ENCODE peak calls at places on chromosomes 11 and 22, in five cellular contexts. T, D, F, G and U are unnamed samples.

GRCh38 chr22:25406510-25407210 is 157.8 kb upstream of the GRK3 start:
- DNase-seq in T (no peak), D (no peak), F (peak; percentile 46), G (no peak), U (no peak)

GRCh38 chr22:11253000-11253511 is 4274.9 kb upstream of the OR11H1 start:
- DNase-seq in T (no peak), D (no peak), F (no peak), G (no peak), U (no peak)

GRCh38 chr11:94888204-94888603 is 85.2 kb downstream of the CWC15 start:
- DNase-seq in T (no peak), D (no peak), F (no peak), G (no peak), U (no peak)

GRCh38 chr11:65859812-65860277 is 388 bp upstream of the MUS81 start:
- DNase-seq in T (no peak), D (no peak), F (no peak), G (no peak), U (no peak)

GRCh38 chr11:89736566-89736965 is 26.5 kb downstream of the TRIM77 start:
- DNase-seq in T (no peak), D (no peak), F (no peak), G (no peak), U (no peak)

GRCh38 chr22:29626497-29627195 is 23.2 kb downstream of the NF2 start:
- DNase-seq in T (no peak), D (no peak), F (no peak), G (no peak), U (no peak)

GRCh38 chr11:9170450-9170849 is 79.1 kb upstream of the SCUBE2 start:
- DNase-seq in T (no peak), D (peak; percentile 5), F (no peak), G (no peak), U (no peak)

GRCh38 chr22:49620666-49621065 is 207.0 kb downstream of the BRD1 start:
- DNase-seq in T (no peak), D (no peak), F (no peak), G (no peak), U (no peak)

GRCh38 chr22:26972281-26972680 is 314.9 kb downstream of the MIAT start:
- DNase-seq in T (no peak), D (no peak), F (no peak), G (no peak), U (no peak)

GRCh38 chr22:20435436-20436308 is 2.0 kb downstream of the SCARF2 start:
- DNase-seq in T (no peak), D (no peak), F (no peak), G (no peak), U (no peak)

GRCh38 chr11:2886191-2886894 is 768 bp upstream of the CDKN1C start:
- DNase-seq in T (peak; percentile 35), D (no peak), F (no peak), G (no peak), U (no peak)

GRCh38 chr11:67396587-67397398 is 4.9 kb downstream of the PPP1CA start:
- DNase-seq in T (no peak), D (no peak), F (no peak), G (no peak), U (no peak)

GRCh38 chr11:111910637-111911562 is 670 bp downstream of the CRYAB start:
- DNase-seq in T (no peak), D (no peak), F (no peak), G (no peak), U (no peak)

GRCh38 chr11:2382927-2383822 is 6.1 kb downstream of the CD81 start:
- DNase-seq in T (no peak), D (no peak), F (peak; percentile 56), G (no peak), U (no peak)

GRCh38 chr11:46298699-46299424 is 21.4 kb downstream of the CREB3L1 start:
- DNase-seq in T (no peak), D (peak; percentile 62), F (no peak), G (no peak), U (no peak)

GRCh38 chr11:108973402-108974119 is 308.7 kb downstream of the DDX10 start:
- DNase-seq in T (no peak), D (peak; percentile 66), F (no peak), G (no peak), U (no peak)

GRCh38 chr11:66479741-66480115 is 506 bp upstream of the DPP3 start:
- DNase-seq in T (no peak), D (no peak), F (no peak), G (no peak), U (no peak)

GRCh38 chr11:7547091-7547490 is 33.3 kb downstream of the PPFIBP2 start:
- DNase-seq in T (no peak), D (no peak), F (no peak), G (no peak), U (no peak)

GRCh38 chr11:5274340-5274739 is 4.6 kb upstream of the HBE1 start:
- DNase-seq in T (no peak), D (no peak), F (no peak), G (no peak), U (no peak)

GRCh38 chr11:1779034-1779805 is 15.5 kb upstream of the CTSD start:
- DNase-seq in T (no peak), D (no peak), F (no peak), G (no peak), U (no peak)

GRCh38 chr22:50526849-50527801 is 1.7 kb upstream of the SCO2 start:
- DNase-seq in T (no peak), D (peak; percentile 84), F (peak; percentile 65), G (no peak), U (no peak)

GRCh38 chr11:67119577-67120391 is 721 bp downstream of the KDM2A start:
- DNase-seq in T (no peak), D (peak; percentile 19), F (peak; percentile 18), G (no peak), U (no peak)

GRCh38 chr22:50608996-50609395 is 8.4 kb downstream of the MAPK8IP2 start:
- DNase-seq in T (no peak), D (no peak), F (no peak), G (no peak), U (no peak)

GRCh38 chr22:33188316-33188715 is 130.1 kb upstream of the SYN3 start:
- DNase-seq in T (no peak), D (no peak), F (no peak), G (no peak), U (no peak)

GRCh38 chr11:6635082-6635932 is 16.1 kb upstream of the TPP1 start:
- DNase-seq in T (no peak), D (no peak), F (peak; percentile 58), G (no peak), U (no peak)

GRCh38 chr11:1236316-1237127 is 13.7 kb downstream of the MUC5B start:
- DNase-seq in T (no peak), D (no peak), F (no peak), G (no peak), U (no peak)

GRCh38 chr11:74636633-74637184 is 44.3 kb downstream of the POLD3 start:
- DNase-seq in T (no peak), D (peak; percentile 46), F (no peak), G (no peak), U (no peak)

GRCh38 chr22:22666307-22667091 is 22.1 kb downstream of the GGTLC2 start:
- DNase-seq in T (no peak), D (peak; percentile 33), F (peak; percentile 55), G (no peak), U (no peak)

GRCh38 chr11:61978703-61979661 is 11.5 kb upstream of the FTH1 start:
- DNase-seq in T (no peak), D (no peak), F (no peak), G (no peak), U (no peak)

DNA sequence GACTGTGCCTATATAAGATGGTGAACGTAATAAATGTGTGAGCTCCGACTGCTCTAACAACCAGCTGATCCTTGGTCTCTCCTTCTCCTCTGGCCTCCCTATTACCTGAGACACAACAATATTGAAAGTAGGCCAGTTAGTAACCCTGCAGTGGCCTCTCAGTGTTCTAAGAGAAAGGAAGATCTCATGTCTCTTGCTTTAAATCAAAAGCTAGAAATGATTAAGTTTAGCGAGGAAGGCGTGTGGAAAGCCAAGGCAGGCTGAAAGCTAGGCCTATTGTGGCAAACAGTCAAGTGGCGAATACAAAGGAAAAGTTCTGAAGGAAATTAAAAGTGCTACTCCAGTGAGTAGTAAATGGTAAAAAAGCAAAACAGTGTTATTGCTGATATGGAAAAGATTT is 39.5 kb downstream of the HIPK3 start:
- DNase-seq in T (no peak), D (no peak), F (no peak), G (no peak), U (no peak)
- H3K4me1 ChIP-seq in T (peaks cover 56% of the 10 kb centered on the region), D (peaks cover 6% of the 10 kb centered on the region), F (peaks cover 8% of the 10 kb centered on the region), G (peaks cover 14% of the 10 kb centered on the region), U (no peaks in the 10 kb centered on the region)

DNA sequence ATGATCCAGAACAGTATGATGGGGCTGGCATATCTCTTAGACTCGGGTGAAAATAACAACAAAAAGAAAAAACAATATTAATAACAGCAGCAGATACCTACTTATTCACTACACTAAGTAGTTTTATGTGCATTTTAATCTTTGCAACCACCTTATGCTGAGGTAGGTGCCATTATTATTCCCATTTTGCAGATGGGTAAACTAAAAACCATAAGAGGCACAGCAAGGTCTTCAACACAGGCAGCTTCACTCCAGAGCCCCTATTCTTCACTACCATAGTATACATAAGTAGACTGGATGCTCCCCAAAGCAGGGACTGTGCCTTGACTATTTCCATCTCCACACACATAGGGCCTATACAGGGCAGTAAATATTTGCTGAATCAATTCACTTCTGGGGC is 41.0 kb downstream of the CLPB start:
- DNase-seq in T (no peak), D (no peak), F (no peak), G (no peak), U (no peak)
- H3K4me1 ChIP-seq in T (no peaks in the 10 kb centered on the region), D (no peaks in the 10 kb centered on the region), F (no peaks in the 10 kb centered on the region), G (no peaks in the 10 kb centered on the region), U (no peaks in the 10 kb centered on the region)

GRCh38 chr11:36227044-36227443 is 62.2 kb downstream of the COMMD9 start:
- DNase-seq in T (no peak), D (no peak), F (no peak), G (no peak), U (no peak)
- H3K4me1 ChIP-seq in T (peaks cover 4% of the 10 kb centered on the region), D (no peaks in the 10 kb centered on the region), F (no peaks in the 10 kb centered on the region), G (peaks cover 16% of the 10 kb centered on the region), U (no peaks in the 10 kb centered on the region)

GRCh38 chr11:115695677-115696451 is 191.6 kb upstream of the CADM1 start:
- DNase-seq in T (no peak), D (no peak), F (no peak), G (no peak), U (no peak)
- H3K4me1 ChIP-seq in T (peaks cover 35% of the 10 kb centered on the region), D (no peaks in the 10 kb centered on the region), F (no peaks in the 10 kb centered on the region), G (peaks cover 12% of the 10 kb centered on the region), U (no peaks in the 10 kb centered on the region)

GRCh38 chr22:39475902-39476301 is 19.1 kb downstream of the MGAT3 start:
- DNase-seq in T (no peak), D (no peak), F (no peak), G (no peak), U (no peak)

GRCh38 chr22:39472570-39473556 is 16.1 kb downstream of the MGAT3 start:
- DNase-seq in T (no peak), D (no peak), F (peak; percentile 41), G (no peak), U (no peak)

GRCh38 chr22:39475337-39475736 is 18.5 kb downstream of the MGAT3 start:
- DNase-seq in T (no peak), D (no peak), F (no peak), G (no peak), U (no peak)

GRCh38 chr22:39474351-39474991 is 17.7 kb downstream of the MGAT3 start:
- DNase-seq in T (no peak), D (no peak), F (peak; percentile 38), G (no peak), U (no peak)

GRCh38 chr22:39473856-39474255 is 17.0 kb downstream of the MGAT3 start:
- DNase-seq in T (no peak), D (no peak), F (no peak), G (no peak), U (no peak)
- H3K4me1 ChIP-seq in T (peaks cover 100% of the 10 kb centered on the region), D (peaks cover 16% of the 10 kb centered on the region), F (peaks cover 33% of the 10 kb centered on the region), G (peaks cover 5% of the 10 kb centered on the region), U (peaks cover 6% of the 10 kb centered on the region)